ENCODE peak calls at places on chromosomes 2 and 18, in eight cellular contexts. O is cardiac fibroblast, S is BJ, M is adrenal gland, L is progenitor cell of endocrine pancreas, P is HFFc6, Q is mesothelial cell of epicardium, H is cardiac muscle cell. N is an unnamed sample.
A peak's percentile ranks its signal among the peaks of the same experiment; 100 is the strongest.

GRCh38 chr2:150085478-150085877 is 402.0 kb downstream of the RND3 start:
- DNase-seq in L (no peak), M (no peak), Q (no peak), H (no peak), O (no peak), S (no peak), P (no peak), N (no peak)

GRCh38 chr2:47088371-47089082 is 66.6 kb downstream of the STPG4 start:
- DNase-seq in L (no peak), M (no peak), S (no peak), P (no peak), O (peak; percentile 49), H (peak; percentile 79), Q (no peak), N (no peak)

GRCh38 chr18:46174317-46175039 is 70.3 kb downstream of the HAUS1 start:
- DNase-seq in O (peak; percentile 47), Q (peak; percentile 32), M (peak; percentile 36), P (peak; percentile 28), S (no peak), L (peak; percentile 34), H (peak; percentile 41), N (peak; percentile 43)

GRCh38 chr2:86000131-86000937 is 105.4 kb downstream of the POLR1A start:
- DNase-seq in M (no peak), P (no peak), S (no peak), L (no peak), O (no peak), Q (no peak), H (peak; percentile 14), N (no peak)

GRCh38 chr2:26560892-26561291 is 80.3 kb downstream of the CIB4 start:
- DNase-seq in H (no peak), O (no peak), L (no peak), Q (no peak), P (no peak), M (no peak), S (no peak), N (no peak)

GRCh38 chr2:42888321-42888720 is 95.9 kb upstream of the HAAO start:
- DNase-seq in L (no peak), M (no peak), H (no peak), P (peak; percentile 47), O (peak; percentile 38), S (no peak), Q (no peak), N (no peak)

GRCh38 chr18:24544141-24544498 is 83.7 kb downstream of the HRH4 start:
- DNase-seq in M (no peak), O (peak; percentile 36), L (no peak), S (no peak), Q (no peak), P (no peak), H (peak; percentile 44), N (no peak)

GRCh38 chr18:74040008-74040407 is 107.6 kb downstream of the FBXO15 start:
- DNase-seq in M (no peak), P (no peak), H (no peak), L (no peak), O (no peak), S (no peak), Q (no peak), N (no peak)

GRCh38 chr18:9810994-9811393 is 74.8 kb upstream of the TXNDC2 start:
- DNase-seq in H (no peak), S (no peak), M (no peak), Q (no peak), O (no peak), P (no peak), L (no peak), N (no peak)

GRCh38 chr2:65663831-65664407 is 231.5 kb upstream of the SPRED2 start:
- DNase-seq in L (no peak), P (no peak), H (no peak), O (no peak), S (no peak), M (no peak), Q (no peak), N (no peak)

GRCh38 chr2:221517362-221518121 is 54.6 kb downstream of the EPHA4 start:
- DNase-seq in O (peak; percentile 30), Q (no peak), P (peak; percentile 84), M (no peak), H (peak; percentile 28), S (peak; percentile 78), L (no peak), N (peak; percentile 74)

GRCh38 chr2:150081775-150082517 is 405.5 kb downstream of the RND3 start:
- DNase-seq in P (no peak), L (no peak), S (no peak), Q (no peak), O (peak; percentile 62), M (no peak), H (peak; percentile 44), N (no peak)

GRCh38 chr2:9422321-9423099 is 818 bp downstream of the ITGB1BP1 start:
- DNase-seq in S (no peak), Q (no peak), H (no peak), P (peak; percentile 30), L (no peak), M (peak; percentile 62), O (peak; percentile 45), N (no peak)

GRCh38 chr2:175074478-175074877 is 69.3 kb upstream of the CHN1 start:
- DNase-seq in L (no peak), H (no peak), P (no peak), O (no peak), M (no peak), Q (no peak), S (no peak), N (no peak)

GRCh38 chr2:1839066-1839756 is 94.9 kb upstream of the PXDN start:
- DNase-seq in H (no peak), P (no peak), M (no peak), L (no peak), S (no peak), Q (no peak), O (no peak), N (no peak)

GRCh38 chr2:42888846-42889245 is 96.5 kb upstream of the HAAO start:
- DNase-seq in H (no peak), O (no peak), Q (no peak), P (no peak), S (no peak), L (no peak), M (no peak), N (no peak)

GRCh38 chr18:49591775-49592174 is 29.9 kb downstream of the LIPG start:
- DNase-seq in O (no peak), P (no peak), Q (no peak), L (no peak), M (no peak), S (no peak), H (no peak), N (no peak)

GRCh38 chr18:12317664-12318333 is 9.8 kb downstream of the TUBB6 start:
- DNase-seq in L (no peak), P (peak; percentile 74), O (peak; percentile 77), S (peak; percentile 64), M (no peak), H (peak; percentile 82), Q (no peak), N (no peak)

GRCh38 chr2:60839126-60839813 is 42.1 kb upstream of the REL start:
- DNase-seq in L (no peak), M (no peak), P (no peak), O (no peak), S (no peak), H (no peak), Q (no peak), N (no peak)

GRCh38 chr2:179201884-179202283 is 62.7 kb downstream of the SESTD1 start:
- DNase-seq in O (peak; percentile 61), H (peak; percentile 21), L (no peak), S (no peak), M (no peak), P (no peak), Q (no peak), N (no peak)

GRCh38 chr2:179211355-179211754 is 53.3 kb downstream of the SESTD1 start:
- DNase-seq in P (no peak), S (no peak), L (no peak), H (no peak), Q (no peak), M (no peak), O (no peak), N (no peak)

GRCh38 chr2:179207047-179207446 is 57.6 kb downstream of the SESTD1 start:
- DNase-seq in Q (no peak), L (no peak), M (no peak), H (no peak), O (no peak), S (no peak), P (no peak), N (no peak)
- TF ChIP-seq CTCF in Q (no peak), L (no peak), M (no peak), H (no peak), O (no peak), S (no peak), P (no peak), N (no peak)

GRCh38 chr18:76920974-76921373 is 98.6 kb downstream of the ZNF236 start:
- DNase-seq in M (no peak), H (no peak), L (no peak), Q (no peak), S (no peak), P (no peak), O (no peak), N (no peak)

GRCh38 chr18:76928179-76928868 is 106.0 kb downstream of the ZNF236 start:
- DNase-seq in M (no peak), L (no peak), S (no peak), H (no peak), Q (no peak), O (no peak), P (no peak), N (no peak)

GRCh38 chr18:76927216-76927725 is 104.9 kb downstream of the ZNF236 start:
- DNase-seq in L (no peak), S (no peak), H (no peak), P (no peak), M (no peak), O (no peak), Q (no peak), N (no peak)

GRCh38 chr18:76922107-76922506 is 99.8 kb downstream of the ZNF236 start:
- DNase-seq in O (peak; percentile 42), H (peak; percentile 62), L (no peak), P (peak; percentile 7), S (no peak), Q (no peak), M (peak; percentile 41), N (peak; percentile 31)

GRCh38 chr18:76923485-76924085 is 101.2 kb downstream of the ZNF236 start:
- DNase-seq in O (peak; percentile 32), M (no peak), L (no peak), P (no peak), Q (no peak), H (peak; percentile 19), S (no peak), N (no peak)
- TF ChIP-seq CTCF in O (peak; percentile 56), M (peak; percentile 14), L (peak; percentile 57), P (peak; percentile 69), Q (peak; percentile 31), H (peak; percentile 43), S (peak; percentile 48), N (no peak)

GRCh38 chr18:76960528-76961035 is 138.2 kb downstream of the ZNF236 start:
- DNase-seq in O (no peak), S (no peak), L (no peak), M (no peak), H (no peak), Q (no peak), P (no peak), N (no peak)
- TF ChIP-seq CTCF in O (no peak), S (no peak), L (no peak), M (no peak), H (no peak), Q (no peak), P (no peak), N (no peak)

DNA sequence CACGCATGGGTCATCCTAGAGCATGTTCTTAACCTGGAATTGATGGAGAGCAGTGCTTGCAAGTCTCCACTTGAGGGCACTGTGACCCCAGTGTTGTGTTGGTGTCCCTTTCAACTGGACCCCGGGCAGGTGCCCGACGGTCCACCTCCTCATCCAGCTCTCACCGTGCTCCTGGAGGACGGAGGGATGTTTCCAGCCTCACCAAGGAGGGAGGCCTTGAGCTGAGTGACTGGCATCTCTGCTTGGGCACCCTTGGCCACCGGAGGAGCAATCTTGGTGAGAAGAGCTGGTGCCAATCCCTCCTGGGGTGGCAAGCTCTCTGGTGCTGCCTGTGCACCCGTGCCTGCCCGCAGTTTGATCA is 45.4 kb upstream of the ASB18 start:
- DNase-seq in O (peak; percentile 2), H (peak; percentile 34), P (no peak), M (no peak), L (peak; percentile 22), S (no peak), Q (no peak), N (no peak)
- TF ChIP-seq CTCF in O (no peak), H (peak; percentile 59), P (peak; percentile 27), M (no peak), L (peak; percentile 78), S (peak; percentile 40), Q (peak; percentile 29), N (no peak)

N was measured in natural killer cell.